ENCODE peak calls at places on chromosome 14, in five cellular contexts. L, P, S, O and G are unnamed samples.
A peak's percentile ranks its signal among the peaks of the same experiment; 100 is the strongest.

GRCh38 chr14:90557516-90557915 is 160.7 kb downstream of the CALM1 start:
- DNase-seq in O (no peak), S (no peak), L (no peak), P (no peak), G (no peak)

GRCh38 chr14:99064262-99064954 is 207.6 kb downstream of the BCL11B start:
- DNase-seq in S (no peak), P (no peak), O (no peak), L (no peak), G (no peak)

GRCh38 chr14:99596071-99596627 is 7.9 kb downstream of the CCDC85C start:
- DNase-seq in P (no peak), L (no peak), O (no peak), S (peak; percentile 61), G (peak; percentile 90)

GRCh38 chr14:74038015-74038859 is 19.1 kb downstream of the BBOF1 start:
- DNase-seq in P (no peak), S (no peak), O (no peak), L (peak; percentile 13), G (no peak)

GRCh38 chr14:68627050-68627867 is 165.6 kb downstream of the ZFP36L1 start:
- DNase-seq in P (peak; percentile 89), S (no peak), O (no peak), L (no peak), G (peak; percentile 68)

GRCh38 chr14:30521899-30522736 is 36.8 kb upstream of the G2E3 start:
- DNase-seq in S (no peak), O (no peak), P (peak; percentile 7), L (peak; percentile 16), G (no peak)

GRCh38 chr14:84857129-84857528 is 672.8 kb upstream of the FLRT2 start:
- DNase-seq in O (no peak), L (no peak), P (no peak), S (no peak), G (no peak)

GRCh38 chr14:52700701-52701172 is 5.4 kb upstream of the ERO1A start:
- DNase-seq in O (no peak), L (no peak), P (peak; percentile 7), S (no peak), G (no peak)

GRCh38 chr14:90512332-90512951 is 115.6 kb downstream of the CALM1 start:
- DNase-seq in O (no peak), L (no peak), P (no peak), S (peak; percentile 66), G (peak; percentile 49)

GRCh38 chr14:53516261-53516774 is 363.2 kb upstream of the DDHD1 start:
- DNase-seq in O (no peak), L (no peak), P (no peak), S (no peak), G (no peak)

GRCh38 chr14:73712071-73712506 is 2.1 kb downstream of the PNMA1 start:
- DNase-seq in P (no peak), S (no peak), L (no peak), O (no peak), G (no peak)

GRCh38 chr14:63800083-63800482 is 52.7 kb upstream of the SYNE2 start:
- DNase-seq in P (no peak), O (no peak), S (no peak), L (no peak), G (no peak)

GRCh38 chr14:74501135-74501614 is 7.6 kb downstream of the ISCA2 start:
- DNase-seq in P (no peak), L (no peak), O (peak; percentile 49), S (peak; percentile 46), G (peak; percentile 97)

GRCh38 chr14:34030864-34031263 is 80.0 kb upstream of the EGLN3 start:
- DNase-seq in L (no peak), S (peak; percentile 27), P (no peak), O (peak; percentile 57), G (no peak)

GRCh38 chr14:78989246-78989645 is 819.1 kb downstream of the NRXN3 start:
- DNase-seq in O (no peak), L (no peak), P (no peak), S (no peak), G (no peak)

GRCh38 chr14:29197557-29197956 is 431.0 kb downstream of the FOXG1 start:
- DNase-seq in P (no peak), S (no peak), O (no peak), L (no peak), G (no peak)

GRCh38 chr14:98756749-98757148 is 515.2 kb downstream of the BCL11B start:
- DNase-seq in S (no peak), O (no peak), L (no peak), P (no peak), G (no peak)

GRCh38 chr14:35808076-35808657 is 928 bp downstream of the RALGAPA1 start:
- DNase-seq in O (no peak), P (no peak), S (peak; percentile 63), L (no peak), G (peak; percentile 62)

GRCh38 chr14:106586098-106586704 is 1059.8 kb downstream of the TMEM121 start:
- DNase-seq in L (peak; percentile 20), O (no peak), P (no peak), S (peak; percentile 58), G (no peak)

GRCh38 chr14:104130974-104131651 is 7.3 kb upstream of the KIF26A start:
- DNase-seq in P (no peak), S (peak; percentile 66), L (no peak), O (peak; percentile 66), G (peak; percentile 81)

GRCh38 chr14:71478542-71478941 is 453.7 kb upstream of the RGS6 start:
- DNase-seq in P (no peak), O (no peak), S (no peak), L (peak; percentile 37), G (no peak)

GRCh38 chr14:81200041-81200440 is 20.7 kb downstream of the GTF2A1 start:
- DNase-seq in P (no peak), L (no peak), O (no peak), S (no peak), G (no peak)

GRCh38 chr14:81192594-81192993 is 28.2 kb downstream of the GTF2A1 start:
- DNase-seq in L (no peak), P (no peak), O (no peak), S (no peak), G (no peak)

GRCh38 chr14:81198651-81199050 is 22.1 kb downstream of the GTF2A1 start:
- DNase-seq in S (no peak), O (no peak), L (no peak), P (no peak), G (no peak)

GRCh38 chr14:81199084-81199483 is 21.7 kb downstream of the GTF2A1 start:
- DNase-seq in P (no peak), S (no peak), L (no peak), O (no peak), G (no peak)

GRCh38 chr14:81193924-81194633 is 26.7 kb downstream of the GTF2A1 start:
- DNase-seq in P (no peak), L (no peak), S (no peak), O (no peak), G (no peak)
- H3K36me3 ChIP-seq in P (peaks cover 1% of the 10 kb centered on the region), L (peaks cover 8% of the 10 kb centered on the region), S (peaks cover 67% of the 10 kb centered on the region), O (peaks cover 93% of the 10 kb centered on the region), G (peaks cover 31% of the 10 kb centered on the region)

GRCh38 chr14:47040490-47040889 is 388.9 kb upstream of the RPL10L start:
- DNase-seq in S (no peak), O (no peak), P (peak; percentile 9), L (no peak), G (no peak)
- TF ChIP-seq CTCF in S (no peak), O (no peak), P (peak; percentile 56), L (no peak), G (no peak)

GRCh38 chr14:89146291-89146690 is 270.7 kb downstream of the FOXN3 start:
- DNase-seq in P (peak; percentile 10), L (no peak), O (no peak), S (no peak), G (peak; percentile 9)

GRCh38 chr14:89143595-89143994 is 273.4 kb downstream of the FOXN3 start:
- DNase-seq in P (no peak), O (no peak), L (no peak), S (no peak), G (no peak)

GRCh38 chr14:89144642-89145041 is 272.4 kb downstream of the FOXN3 start:
- DNase-seq in O (no peak), L (no peak), P (no peak), S (no peak), G (no peak)

GRCh38 chr14:89141862-89142261 is 275.2 kb downstream of the FOXN3 start:
- DNase-seq in O (no peak), L (no peak), S (no peak), P (no peak), G (no peak)

GRCh38 chr14:89144066-89144465 is 273.0 kb downstream of the FOXN3 start:
- DNase-seq in O (no peak), L (no peak), P (no peak), S (no peak), G (no peak)
- H3K36me3 ChIP-seq in O (no peaks in the 10 kb centered on the region), L (no peaks in the 10 kb centered on the region), P (no peaks in the 10 kb centered on the region), S (no peaks in the 10 kb centered on the region), G (no peaks in the 10 kb centered on the region)

DNA sequence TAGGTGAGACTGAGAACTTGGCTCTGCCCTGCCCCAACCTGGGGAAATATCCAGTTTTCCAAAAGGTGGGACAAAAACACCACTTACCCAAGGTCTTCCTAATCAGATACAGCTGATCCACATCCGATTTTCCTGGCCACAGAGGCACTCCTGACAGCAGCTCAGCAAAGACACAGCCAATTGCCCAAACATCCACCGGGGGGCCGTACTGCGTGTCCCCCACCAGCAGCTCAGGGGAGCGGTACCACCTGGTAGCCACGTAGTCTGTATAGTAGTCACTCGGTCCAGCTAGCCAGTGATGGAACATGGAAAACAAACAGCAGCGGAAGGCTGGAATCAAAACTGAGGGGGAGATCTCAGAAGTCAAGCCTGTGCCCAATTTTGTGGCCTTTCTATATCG is 28.8 kb downstream of the DMAC2L start:
- DNase-seq in O (no peak), P (no peak), L (no peak), S (no peak), G (no peak)
- TF ChIP-seq CTCF in O (no peak), P (no peak), L (no peak), S (no peak), G (no peak)